ENCODE peak calls at places on chromosomes 16 and 17, in seven cellular contexts. R, J, Z, S, V, D and K are unnamed samples.

GRCh38 chr16:10256855-10257641 is 74.8 kb upstream of the GRIN2A start:
- DNase-seq in R (peak; percentile 49), J (peak; percentile 56), Z (peak; percentile 67), S (peak; percentile 17), V (peak; percentile 75), D (peak; percentile 69), K (peak; percentile 33)

GRCh38 chr16:71961066-71962039 is 38.8 kb downstream of the PKD1L3 start:
- DNase-seq in R (peak; percentile 83), J (peak; percentile 77), Z (peak; percentile 66), S (peak; percentile 88), V (peak; percentile 86), D (peak; percentile 88), K (peak; percentile 61)

GRCh38 chr16:4358831-4359561 is 7.9 kb upstream of the PAM16 start:
- DNase-seq in R (peak; percentile 78), J (peak; percentile 69), Z (peak; percentile 46), S (peak; percentile 58), V (peak; percentile 82), D (peak; percentile 73), K (no peak)

GRCh38 chr17:56594528-56595418 is 1.3 kb downstream of the NOG start:
- DNase-seq in R (peak; percentile 52), J (peak; percentile 42), Z (no peak), S (no peak), V (peak; percentile 77), D (no peak), K (no peak)

GRCh38 chr17:61335105-61335844 is 64.4 kb upstream of the TBX2 start:
- DNase-seq in R (no peak), J (no peak), Z (no peak), S (no peak), V (no peak), D (no peak), K (no peak)

GRCh38 chr16:76955629-76956028 is 235.4 kb upstream of the MON1B start:
- DNase-seq in R (no peak), J (peak; percentile 10), Z (peak; percentile 35), S (no peak), V (no peak), D (no peak), K (no peak)

GRCh38 chr17:46894476-46895151 is 28.3 kb upstream of the GOSR2 start:
- DNase-seq in R (no peak), J (no peak), Z (no peak), S (no peak), V (peak; percentile 70), D (no peak), K (no peak)

GRCh38 chr17:2050871-2051387 is 4.0 kb upstream of the HIC1 start:
- DNase-seq in R (no peak), J (no peak), Z (no peak), S (no peak), V (peak; percentile 63), D (no peak), K (no peak)

GRCh38 chr17:6437956-6438355 is 3.0 kb upstream of the AIPL1 start:
- DNase-seq in R (no peak), J (no peak), Z (no peak), S (no peak), V (no peak), D (no peak), K (no peak)

GRCh38 chr16:88430524-88431446 is 22.3 kb upstream of the ZFPM1 start:
- DNase-seq in R (peak; percentile 58), J (no peak), Z (no peak), S (peak; percentile 20), V (peak; percentile 66), D (no peak), K (no peak)

GRCh38 chr16:2914233-2914632 is 2.5 kb downstream of the FLYWCH1 start:
- DNase-seq in R (no peak), J (no peak), Z (no peak), S (no peak), V (no peak), D (no peak), K (no peak)

GRCh38 chr17:74478369-74479100 is 12.1 kb downstream of the CD300A start:
- DNase-seq in R (no peak), J (no peak), Z (no peak), S (no peak), V (no peak), D (no peak), K (no peak)

GRCh38 chr17:4407851-4408250 is 25.9 kb upstream of the SPNS3 start:
- DNase-seq in R (no peak), J (no peak), Z (no peak), S (no peak), V (no peak), D (no peak), K (no peak)

GRCh38 chr17:1071103-1071825 is 74.3 kb downstream of the TIMM22 start:
- DNase-seq in R (no peak), J (no peak), Z (no peak), S (no peak), V (no peak), D (no peak), K (no peak)

GRCh38 chr17:43634681-43635125 is 27.0 kb downstream of the MEOX1 start:
- DNase-seq in R (no peak), J (no peak), Z (no peak), S (peak; percentile 56), V (no peak), D (peak; percentile 46), K (no peak)

GRCh38 chr16:49407873-49408565 is 34.4 kb downstream of the C16orf78 start:
- DNase-seq in R (peak; percentile 72), J (peak; percentile 71), Z (peak; percentile 81), S (peak; percentile 88), V (peak; percentile 92), D (peak; percentile 89), K (peak; percentile 51)

GRCh38 chr17:79017546-79017945 is 6.4 kb upstream of the C1QTNF1 start:
- DNase-seq in R (no peak), J (no peak), Z (no peak), S (no peak), V (no peak), D (no peak), K (no peak)

GRCh38 chr17:2087597-2088211 is 32.8 kb downstream of the HIC1 start:
- DNase-seq in R (no peak), J (no peak), Z (no peak), S (peak; percentile 67), V (no peak), D (no peak), K (peak; percentile 35)

GRCh38 chr16:89422905-89423630 is 67.3 kb downstream of the ANKRD11 start:
- DNase-seq in R (no peak), J (no peak), Z (no peak), S (no peak), V (no peak), D (no peak), K (no peak)

GRCh38 chr16:70478912-70479341 is 24.5 kb downstream of the FCSK start:
- DNase-seq in R (no peak), J (no peak), Z (no peak), S (peak; percentile 31), V (peak; percentile 54), D (no peak), K (no peak)

GRCh38 chr16:46873201-46873600 is 11.0 kb upstream of the GPT2 start:
- DNase-seq in R (no peak), J (no peak), Z (no peak), S (no peak), V (no peak), D (no peak), K (no peak)

GRCh38 chr16:46871587-46871986 is 12.6 kb upstream of the GPT2 start:
- DNase-seq in R (no peak), J (no peak), Z (no peak), S (no peak), V (peak; percentile 58), D (no peak), K (no peak)

DNA sequence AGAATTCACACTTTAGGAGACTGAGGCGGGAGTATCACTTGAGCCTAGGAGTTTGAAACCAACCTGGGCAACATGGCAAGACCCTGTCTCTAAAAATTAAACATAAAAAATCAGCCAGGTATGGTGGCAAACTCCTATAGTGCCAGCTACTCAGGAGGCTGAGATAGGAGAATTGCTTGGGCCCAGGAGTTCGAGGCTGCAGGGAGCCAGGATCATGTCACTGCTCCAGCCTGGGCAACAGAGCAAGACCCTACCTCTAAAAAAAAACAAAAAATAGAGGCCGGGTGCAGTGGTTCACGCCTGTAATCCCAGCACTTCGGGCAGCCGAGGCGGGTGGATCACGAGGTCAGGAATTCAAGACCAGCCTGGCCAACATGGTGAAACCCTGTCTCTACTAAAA is 8.9 kb upstream of the GPT2 start:
- DNase-seq in R (no peak), J (no peak), Z (no peak), S (no peak), V (no peak), D (no peak), K (no peak)
- H3K27ac ChIP-seq in R (no peak overlapping the region), J (no peak overlapping the region), Z (no peak overlapping the region), S (no peak overlapping the region), V (no peak overlapping the region), D (no peak overlapping the region), K (no peak overlapping the region)

DNA sequence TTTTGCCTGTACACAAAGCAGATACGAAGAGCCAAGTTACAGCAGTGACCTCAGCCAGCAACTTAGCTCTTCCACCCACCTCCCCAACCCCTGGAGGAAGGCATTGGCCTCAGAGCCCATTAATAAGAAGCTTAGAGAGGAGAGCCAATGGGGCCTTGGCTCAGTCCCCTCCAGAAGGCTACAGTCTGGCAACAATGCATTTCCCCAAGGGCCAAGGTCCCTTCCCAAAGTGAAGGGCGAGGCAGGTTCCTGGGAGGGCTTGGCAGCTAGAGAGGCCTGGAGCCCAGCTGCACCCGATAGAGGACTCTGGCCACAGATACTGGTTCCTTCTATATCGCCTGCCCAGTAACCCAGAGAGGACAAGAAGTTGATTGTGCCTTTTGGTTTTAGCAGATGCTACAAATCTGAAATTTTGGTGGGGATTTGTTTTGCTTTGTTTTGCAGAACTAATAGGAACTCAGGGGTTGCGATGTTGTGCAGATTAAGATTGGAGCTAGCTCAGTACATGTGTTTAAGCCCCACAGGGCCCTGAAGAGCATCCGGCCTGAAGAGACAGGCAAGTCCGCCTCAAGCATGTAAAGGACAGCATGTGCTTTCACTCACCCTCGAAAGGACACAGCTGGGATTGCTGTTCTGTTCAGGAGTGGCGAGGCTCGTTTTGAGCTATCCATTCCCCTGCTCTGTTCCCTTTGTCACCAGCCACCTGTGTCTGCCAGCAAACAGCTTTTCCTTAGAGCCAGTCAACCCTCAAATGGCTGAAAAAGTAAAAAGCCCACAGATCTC is 12.0 kb upstream of the PNPO start:
- DNase-seq in R (no peak), J (no peak), Z (no peak), S (peak; percentile 31), V (no peak), D (peak; percentile 65), K (no peak)
- H3K27ac ChIP-seq in R (no peak overlapping the region), J (peak overlapping the region; percentile 4), Z (peak overlapping the region; percentile 37), S (peak overlapping the region; percentile 60), V (no peak overlapping the region), D (no peak overlapping the region), K (peak overlapping the region; percentile 56)

GRCh38 chr17:50071692-50072091 is 15.8 kb downstream of the ITGA3 start:
- DNase-seq in R (no peak), J (no peak), Z (no peak), S (no peak), V (no peak), D (no peak), K (no peak)
- H3K27ac ChIP-seq in R (no peak overlapping the region), J (no peak overlapping the region), Z (peak overlapping the region; percentile 75), S (no peak overlapping the region), V (no peak overlapping the region), D (no peak overlapping the region), K (no peak overlapping the region)

GRCh38 chr17:72151565-72152391 is 31.0 kb downstream of the SOX9 start:
- DNase-seq in R (no peak), J (peak; percentile 99), Z (peak; percentile 54), S (peak; percentile 78), V (peak; percentile 78), D (no peak), K (peak; percentile 69)

GRCh38 chr17:72150632-72151460 is 30.0 kb downstream of the SOX9 start:
- DNase-seq in R (no peak), J (peak; percentile 71), Z (no peak), S (no peak), V (peak; percentile 96), D (no peak), K (peak; percentile 70)

GRCh38 chr17:72152392-72152727 is 31.5 kb downstream of the SOX9 start:
- DNase-seq in R (no peak), J (no peak), Z (peak; percentile 4), S (no peak), V (no peak), D (no peak), K (no peak)
- H3K27ac ChIP-seq in R (no peak overlapping the region), J (peak overlapping the region; percentile 85), Z (no peak overlapping the region), S (peak overlapping the region; percentile 86), V (no peak overlapping the region), D (no peak overlapping the region), K (peak overlapping the region; percentile 92)